ENCODE peak calls at places on chromosomes 6 and 20, in nine cellular contexts. A is GM03348; W is HEK293T; F is naive thymus-derived CD4-positive, alpha-beta T cell; O is heart left ventricle; C is cardiac muscle cell; E is IMR-90; K is NCI-H69; I is activated CD4-positive, alpha-beta memory T cell treated with anti-CD3 and anti-CD28 coated beads, Interleukin-2, amount 10 ng/mL, durations not matched to agents 7 days and 5 days. V is an unnamed sample.

GRCh38 chr6:165704001-165704748 is 41.1 kb upstream of the PDE10A start:
- DNase-seq in A (no peak), W (no peak), F (no peak), O (no peak), C (no peak), E (peak; percentile 84), K (no peak), I (no peak), V (no peak)

GRCh38 chr6:52213127-52213526 is 27.0 kb downstream of the IL17A start:
- DNase-seq in A (no peak), W (no peak), F (peak; percentile 4), O (no peak), C (no peak), E (no peak), K (no peak), I (no peak), V (no peak)

GRCh38 chr6:108541843-108542795 is 18.6 kb upstream of the FOXO3 start:
- DNase-seq in A (peak; percentile 78), W (peak; percentile 72), F (peak; percentile 75), O (peak; percentile 66), C (peak; percentile 79), E (peak; percentile 87), K (peak; percentile 88), I (peak; percentile 78), V (peak; percentile 73)

GRCh38 chr6:33080127-33081089 is 4.6 kb downstream of the HLA-DPB1 start:
- DNase-seq in A (peak; percentile 43), W (no peak), F (no peak), O (peak; percentile 79), C (peak; percentile 58), E (peak; percentile 48), K (peak; percentile 22), I (no peak), V (peak; percentile 81)

GRCh38 chr20:9600562-9600961 is 86.2 kb downstream of the LAMP5 start:
- DNase-seq in A (no peak), W (no peak), F (no peak), O (no peak), C (peak; percentile 59), E (no peak), K (no peak), I (no peak), V (no peak)

GRCh38 chr20:11057624-11058023 is 383.8 kb upstream of the JAG1 start:
- DNase-seq in A (no peak), W (no peak), F (no peak), O (no peak), C (no peak), E (peak; percentile 55), K (no peak), I (no peak), V (no peak)

GRCh38 chr6:44011350-44011925 is 115.8 kb downstream of the MRPL14 start:
- DNase-seq in A (no peak), W (no peak), F (no peak), O (no peak), C (no peak), E (no peak), K (no peak), I (no peak), V (no peak)

GRCh38 chr6:56278186-56278585 is 30.8 kb upstream of the COL21A1 start:
- DNase-seq in A (no peak), W (no peak), F (no peak), O (no peak), C (no peak), E (no peak), K (peak; percentile 98), I (no peak), V (no peak)

GRCh38 chr6:8918196-8918595 is 482.9 kb upstream of the SLC35B3 start:
- DNase-seq in A (no peak), W (no peak), F (no peak), O (no peak), C (no peak), E (no peak), K (no peak), I (no peak), V (no peak)